ENCODE peak calls at places on chromosomes 12 and 14, in eight cellular contexts. L is AG10803, C is astrocyte of the cerebellum, A is A549, D is dorsolateral prefrontal cortex, I is transverse colon, Z is IMR-90, R is heart left ventricle. F is an unnamed sample.

GRCh38 chr14:78978896-78979295 is 808.7 kb downstream of the NRXN3 start:
- DNase-seq in L (no peak), C (no peak), A (no peak), D (no peak), I (no peak), Z (no peak), R (no peak), F (no peak)

GRCh38 chr14:38959021-38959420 is 144.0 kb downstream of the SEC23A start:
- DNase-seq in L (no peak), C (no peak), A (no peak), D (no peak), I (no peak), Z (no peak), R (no peak), F (no peak)

GRCh38 chr14:66311935-66312334 is 174.2 kb upstream of the CCDC196 start:
- DNase-seq in L (no peak), C (no peak), A (no peak), D (no peak), I (no peak), Z (no peak), R (no peak), F (no peak)

GRCh38 chr12:46664771-46665287 is 161.0 kb downstream of the SLC38A4 start:
- DNase-seq in L (peak), C (peak), A (peak), D (no peak), I (no peak), Z (peak), R (no peak), F (peak)

GRCh38 chr12:88633312-88633711 is 53.0 kb upstream of the KITLG start:
- DNase-seq in L (no peak), C (no peak), A (no peak), D (no peak), I (no peak), Z (peak), R (no peak), F (peak)

GRCh38 chr12:53495903-53496751 is 3.1 kb downstream of the MAP3K12 start:
- DNase-seq in L (peak), C (no peak), A (peak), D (no peak), I (peak), Z (peak), R (no peak), F (peak)

GRCh38 chr14:99118046-99118721 is 153.8 kb downstream of the BCL11B start:
- DNase-seq in L (no peak), C (no peak), A (no peak), D (no peak), I (no peak), Z (no peak), R (no peak), F (no peak)

GRCh38 chr12:121560392-121561021 is 20.3 kb downstream of the KDM2B start:
- DNase-seq in L (no peak), C (no peak), A (no peak), D (no peak), I (peak), Z (no peak), R (no peak), F (no peak)

GRCh38 chr12:56941299-56942017 is 7.2 kb upstream of the SDR9C7 start:
- DNase-seq in L (peak), C (no peak), A (peak), D (no peak), I (no peak), Z (peak), R (no peak), F (peak)

GRCh38 chr12:57151741-57152407 is 4.5 kb upstream of the LRP1-AS start:
- DNase-seq in L (peak), C (peak), A (no peak), D (no peak), I (no peak), Z (peak), R (no peak), F (peak)

GRCh38 chr14:69619007-69619406 is 7.6 kb downstream of the SUSD6 start:
- DNase-seq in L (peak), C (no peak), A (no peak), D (no peak), I (no peak), Z (no peak), R (no peak), F (peak)

GRCh38 chr12:122345042-122345441 is 77.4 kb downstream of the CLIP1 start:
- DNase-seq in L (no peak), C (no peak), A (no peak), D (no peak), I (no peak), Z (no peak), R (no peak), F (no peak)

GRCh38 chr14:54538055-54538454 is 28.3 kb downstream of the CGRRF1 start:
- DNase-seq in L (no peak), C (no peak), A (no peak), D (no peak), I (no peak), Z (no peak), R (no peak), F (no peak)

GRCh38 chr12:104243971-104244370 is 28.4 kb downstream of the TXNRD1 start:
- DNase-seq in L (no peak), C (no peak), A (no peak), D (no peak), I (no peak), Z (no peak), R (no peak), F (no peak)

GRCh38 chr14:103973354-103973753 is 31.0 kb upstream of the RD3L start:
- DNase-seq in L (no peak), C (no peak), A (no peak), D (no peak), I (no peak), Z (no peak), R (no peak), F (no peak)

GRCh38 chr12:120696599-120696998 is 9.7 kb downstream of the MLEC start:
- DNase-seq in L (no peak), C (no peak), A (no peak), D (no peak), I (no peak), Z (no peak), R (no peak), F (no peak)

GRCh38 chr12:122942609-122943008 is 23.7 kb downstream of the ABCB9 start:
- DNase-seq in L (no peak), C (no peak), A (no peak), D (no peak), I (no peak), Z (peak), R (no peak), F (peak)

GRCh38 chr12:82593901-82594396 is 92.8 kb upstream of the TMTC2 start:
- DNase-seq in L (no peak), C (no peak), A (no peak), D (no peak), I (no peak), Z (no peak), R (no peak), F (no peak)

GRCh38 chr12:72011374-72011773 is 72.7 kb downstream of the TPH2 start:
- DNase-seq in L (peak), C (no peak), A (no peak), D (no peak), I (no peak), Z (peak), R (no peak), F (no peak)

GRCh38 chr14:90319173-90319572 is 12.6 kb downstream of the NRDE2 start:
- DNase-seq in L (peak), C (no peak), A (no peak), D (no peak), I (no peak), Z (no peak), R (no peak), F (no peak)

GRCh38 chr14:20493634-20494033 is 11.7 kb upstream of the RNASE10 start:
- DNase-seq in L (no peak), C (no peak), A (no peak), D (no peak), I (no peak), Z (no peak), R (no peak), F (no peak)

GRCh38 chr12:131559517-131560516 is 151.1 kb upstream of the SFSWAP start:
- DNase-seq in L (no peak), C (no peak), A (no peak), D (no peak), I (no peak), Z (no peak), R (no peak), F (no peak)

GRCh38 chr12:88325076-88325827 is 183.1 kb downstream of the TMTC3 start:
- DNase-seq in L (peak), C (peak), A (peak), D (no peak), I (no peak), Z (peak), R (no peak), F (peak)

GRCh38 chr14:99134333-99135046 is 137.5 kb downstream of the BCL11B start:
- DNase-seq in L (no peak), C (no peak), A (no peak), D (peak), I (no peak), Z (no peak), R (no peak), F (no peak)

GRCh38 chr12:84159245-84159644 is 753.4 kb downstream of the SLC6A15 start:
- DNase-seq in L (no peak), C (no peak), A (no peak), D (no peak), I (no peak), Z (peak), R (no peak), F (no peak)
- H3K4me3 ChIP-seq in L (no peak), C (no peak), A (no peak), D (no peak), I (no peak), Z (no peak), R (no peak), F (no peak)

GRCh38 chr12:108647199-108647935 is 13.7 kb upstream of the SELPLG start:
- DNase-seq in L (no peak), C (no peak), A (no peak), D (no peak), I (no peak), Z (no peak), R (no peak), F (no peak)
- TF ChIP-seq CTCF in L (peak), C (peak), A (no peak), D (no peak), I (no peak), Z (no peak), R (no peak), F (peak)

GRCh38 chr12:105524961-105525360 is 194.5 kb downstream of the C12orf75 start:
- DNase-seq in L (no peak), C (no peak), A (no peak), D (no peak), I (no peak), Z (no peak), R (no peak), F (no peak)
- H3K4me3 ChIP-seq in L (no peak), C (no peak), A (no peak), D (no peak), I (no peak), Z (no peak), R (no peak), F (no peak)

GRCh38 chr12:107565551-107565950 is 120.0 kb upstream of the PWP1 start:
- DNase-seq in L (no peak), C (no peak), A (no peak), D (no peak), I (no peak), Z (no peak), R (no peak), F (no peak)

GRCh38 chr12:107568718-107569117 is 116.9 kb upstream of the PWP1 start:
- DNase-seq in L (peak), C (no peak), A (no peak), D (no peak), I (no peak), Z (peak), R (no peak), F (no peak)

GRCh38 chr12:107567871-107568619 is 117.6 kb upstream of the PWP1 start:
- DNase-seq in L (no peak), C (no peak), A (no peak), D (no peak), I (no peak), Z (no peak), R (no peak), F (no peak)

GRCh38 chr12:107560906-107561285 is 124.7 kb upstream of the PWP1 start:
- DNase-seq in L (no peak), C (no peak), A (no peak), D (no peak), I (no peak), Z (no peak), R (no peak), F (no peak)

DNA sequence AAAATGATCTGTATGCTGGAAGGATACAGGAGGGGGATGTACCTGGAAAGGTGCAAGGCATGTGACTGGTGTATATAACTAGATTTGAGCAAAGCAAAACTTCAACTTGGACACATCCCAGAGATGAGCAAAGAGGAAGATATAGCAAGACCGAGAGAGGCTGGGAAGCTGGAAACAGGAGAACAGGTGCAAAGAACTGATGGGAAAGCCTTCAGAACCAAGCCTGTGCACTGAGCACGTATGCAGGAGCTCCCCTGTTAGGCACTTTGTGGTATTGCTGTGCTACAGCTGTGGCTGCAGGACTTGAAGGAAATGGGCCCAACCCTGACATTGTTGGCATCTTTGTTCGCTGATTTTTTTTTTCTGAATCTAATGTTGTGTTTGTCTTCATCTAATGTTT is 120.7 kb upstream of the PWP1 start:
- DNase-seq in L (peak), C (no peak), A (no peak), D (no peak), I (no peak), Z (peak), R (no peak), F (no peak)
- TF ChIP-seq CTCF in L (peak), C (peak), A (peak), D (no peak), I (no peak), Z (no peak), R (no peak), F (peak)

GRCh38 chr14:55848964-55849363 is 269.0 kb downstream of the KTN1 start:
- DNase-seq in L (no peak), C (no peak), A (no peak), D (no peak), I (no peak), Z (no peak), R (no peak), F (no peak)

GRCh38 chr14:55849833-55850232 is 268.4 kb upstream of the PELI2 start:
- DNase-seq in L (no peak), C (no peak), A (no peak), D (no peak), I (no peak), Z (no peak), R (no peak), F (no peak)

GRCh38 chr14:55851961-55852360 is 266.2 kb upstream of the PELI2 start:
- DNase-seq in L (peak), C (no peak), A (no peak), D (no peak), I (no peak), Z (no peak), R (no peak), F (no peak)

GRCh38 chr14:55851301-55851700 is 266.9 kb upstream of the PELI2 start:
- DNase-seq in L (no peak), C (no peak), A (no peak), D (no peak), I (no peak), Z (no peak), R (no peak), F (no peak)

DNA sequence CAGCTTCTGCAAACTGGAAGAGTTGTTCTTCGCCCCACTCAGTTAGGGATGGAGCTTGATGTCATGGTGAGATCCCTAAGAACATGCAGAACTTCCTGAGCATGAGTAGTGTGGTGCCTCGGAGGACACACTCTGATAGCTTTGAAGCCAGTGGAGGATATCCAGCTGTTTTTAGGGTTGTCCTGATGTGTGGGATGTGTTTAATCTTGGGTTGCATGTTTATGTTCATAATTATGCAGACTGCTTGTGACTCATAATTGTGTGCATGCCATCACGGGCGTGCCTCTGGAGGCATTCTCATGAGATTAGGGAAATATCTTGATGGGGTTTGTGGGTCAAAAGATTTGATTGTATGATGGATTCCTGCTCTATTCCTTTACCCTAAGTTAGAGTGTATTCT is 267.4 kb upstream of the PELI2 start:
- DNase-seq in L (peak), C (no peak), A (peak), D (no peak), I (no peak), Z (peak), R (no peak), F (no peak)
- H3K4me3 ChIP-seq in L (no peak), C (no peak), A (no peak), D (no peak), I (no peak), Z (no peak), R (no peak), F (no peak)

DNA sequence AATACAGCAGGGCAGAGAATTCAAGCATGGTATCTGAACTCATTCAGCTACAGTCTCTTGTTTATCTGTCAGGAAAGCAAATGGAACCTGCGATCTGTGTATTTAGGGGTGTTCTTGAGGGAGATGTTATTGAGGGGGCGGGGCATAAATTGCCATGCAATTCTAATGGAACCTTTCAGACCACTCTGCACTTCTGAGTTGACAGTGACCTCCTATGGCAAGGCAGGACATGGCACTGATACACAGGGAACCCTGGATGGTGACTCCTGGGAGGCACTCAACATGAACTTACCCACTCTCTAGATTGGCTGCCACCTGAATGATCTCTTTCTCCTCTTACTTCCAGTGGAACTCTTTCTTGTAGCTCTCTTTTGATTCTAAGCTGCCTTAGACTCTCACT is 787.3 kb downstream of the VRK1 start:
- DNase-seq in L (no peak), C (no peak), A (no peak), D (no peak), I (no peak), Z (no peak), R (no peak), F (no peak)
- TF ChIP-seq CTCF in L (no peak), C (no peak), A (no peak), D (no peak), I (no peak), Z (no peak), R (no peak), F (no peak)

GRCh38 chr12:6723607-6724408 is at the start of gene COPS7A:
- DNase-seq in L (peak), C (peak), A (peak), D (peak), I (peak), Z (peak), R (peak), F (peak)

GRCh38 chr12:6725350-6725749 is 1.5 kb downstream of the COPS7A start:
- DNase-seq in L (no peak), C (no peak), A (no peak), D (no peak), I (no peak), Z (no peak), R (no peak), F (no peak)

GRCh38 chr12:6722863-6723262 is 983 bp upstream of the COPS7A start:
- DNase-seq in L (no peak), C (no peak), A (no peak), D (no peak), I (no peak), Z (no peak), R (no peak), F (no peak)

GRCh38 chr12:6729186-6729585 is 5.3 kb downstream of the COPS7A start:
- DNase-seq in L (no peak), C (no peak), A (no peak), D (no peak), I (no peak), Z (no peak), R (no peak), F (no peak)

DNA sequence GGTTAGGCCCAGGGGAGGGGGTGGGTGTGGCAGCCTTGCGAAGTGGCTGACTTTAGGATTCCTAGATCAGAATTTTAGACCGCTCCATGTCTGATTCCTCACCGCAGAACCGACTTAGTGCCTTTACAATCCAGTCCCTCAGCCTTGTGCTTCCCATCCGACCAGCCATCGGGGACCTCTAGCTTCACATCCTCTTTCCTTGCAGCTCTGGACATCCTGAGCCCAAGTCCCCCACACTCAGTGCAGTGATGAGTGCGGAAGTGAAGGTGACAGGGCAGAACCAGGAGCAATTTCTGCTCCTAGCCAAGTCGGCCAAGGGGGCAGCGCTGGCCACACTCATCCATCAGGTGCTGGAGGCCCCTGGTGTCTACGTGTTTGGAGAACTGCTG is 557 bp downstream of the COPS7A start:
- DNase-seq in L (no peak), C (no peak), A (no peak), D (no peak), I (peak), Z (peak), R (no peak), F (peak)
- H3K4me3 ChIP-seq in L (peak), C (peak), A (peak), D (peak), I (peak), Z (peak), R (peak), F (peak)